ENCODE peak calls at places on chromosomes 16 and 17, in five cellular contexts. One of them, this sample, is unnamed.

GRCh38 chr16:23739516-23739915 is 15.3 kb upstream of the CHP2 start:
- DNase-seq in neural progenitor cell: no peak
- DNase-seq in gastrocnemius medialis: no peak
- DNase-seq in ovary: no peak
- DNase-seq in tibial artery: no peak
- DNase-seq in this sample: no peak

GRCh38 chr16:86531193-86531550 is 20.8 kb downstream of the FOXF1 start:
- DNase-seq in tibial artery: no peak
- DNase-seq in neural progenitor cell: no peak
- DNase-seq in gastrocnemius medialis: no peak
- DNase-seq in ovary: peak; percentile 87
- DNase-seq in this sample: peak; percentile 54

GRCh38 chr17:19286751-19287341 is 49.7 kb downstream of the EPN2 start:
- DNase-seq in ovary: no peak
- DNase-seq in gastrocnemius medialis: no peak
- DNase-seq in neural progenitor cell: no peak
- DNase-seq in tibial artery: no peak
- DNase-seq in this sample: no peak

GRCh38 chr16:87150359-87151280 is 166.6 kb downstream of the C16orf95 start:
- DNase-seq in neural progenitor cell: no peak
- DNase-seq in tibial artery: no peak
- DNase-seq in ovary: no peak
- DNase-seq in gastrocnemius medialis: no peak
- DNase-seq in this sample: no peak

GRCh38 chr17:1532836-1533602 is 16.6 kb upstream of the INPP5K start:
- DNase-seq in neural progenitor cell: peak; percentile 69
- DNase-seq in tibial artery: no peak
- DNase-seq in gastrocnemius medialis: no peak
- DNase-seq in ovary: no peak
- DNase-seq in this sample: no peak

GRCh38 chr17:78351449-78352006 is 8.3 kb downstream of the SOCS3 start:
- DNase-seq in ovary: peak; percentile 98
- DNase-seq in neural progenitor cell: peak; percentile 84
- DNase-seq in gastrocnemius medialis: peak; percentile 95
- DNase-seq in tibial artery: peak; percentile 97
- DNase-seq in this sample: peak; percentile 97

GRCh38 chr16:676565-677297 is 1.3 kb downstream of the RHBDL1 start:
- DNase-seq in gastrocnemius medialis: no peak
- DNase-seq in tibial artery: no peak
- DNase-seq in neural progenitor cell: no peak
- DNase-seq in ovary: peak; percentile 52
- DNase-seq in this sample: no peak

GRCh38 chr17:72590882-72591499 is 470.2 kb downstream of the SOX9 start:
- DNase-seq in gastrocnemius medialis: no peak
- DNase-seq in ovary: no peak
- DNase-seq in neural progenitor cell: no peak
- DNase-seq in tibial artery: no peak
- DNase-seq in this sample: no peak

GRCh38 chr17:55318715-55319487 is 54.1 kb downstream of the HLF start:
- DNase-seq in ovary: no peak
- DNase-seq in tibial artery: no peak
- DNase-seq in neural progenitor cell: no peak
- DNase-seq in gastrocnemius medialis: no peak
- DNase-seq in this sample: no peak

GRCh38 chr16:24253192-24253591 is 2.9 kb upstream of the CACNG3 start:
- DNase-seq in gastrocnemius medialis: no peak
- DNase-seq in tibial artery: no peak
- DNase-seq in neural progenitor cell: peak; percentile 83
- DNase-seq in ovary: no peak
- DNase-seq in this sample: no peak

GRCh38 chr17:35568561-35568960 is 7.9 kb upstream of the SLFN14 start:
- DNase-seq in tibial artery: no peak
- DNase-seq in gastrocnemius medialis: no peak
- DNase-seq in neural progenitor cell: peak; percentile 35
- DNase-seq in ovary: no peak
- DNase-seq in this sample: no peak

GRCh38 chr17:47978324-47978723 is 7.4 kb downstream of the CDK5RAP3 start:
- DNase-seq in gastrocnemius medialis: peak; percentile 8
- DNase-seq in tibial artery: no peak
- DNase-seq in ovary: no peak
- DNase-seq in neural progenitor cell: peak; percentile 91
- DNase-seq in this sample: no peak

GRCh38 chr16:90077757-90078593 is 844 bp upstream of the PRDM7 start:
- DNase-seq in neural progenitor cell: peak; percentile 33
- DNase-seq in ovary: peak; percentile 38
- DNase-seq in tibial artery: no peak
- DNase-seq in gastrocnemius medialis: no peak
- DNase-seq in this sample: no peak

GRCh38 chr17:61863801-61864126 is 436 bp upstream of the BRIP1 start:
- DNase-seq in tibial artery: no peak
- DNase-seq in gastrocnemius medialis: no peak
- DNase-seq in ovary: no peak
- DNase-seq in neural progenitor cell: no peak
- DNase-seq in this sample: no peak

GRCh38 chr17:55451203-55451641 is 29.6 kb upstream of the MMD start:
- DNase-seq in neural progenitor cell: no peak
- DNase-seq in ovary: no peak
- DNase-seq in tibial artery: no peak
- DNase-seq in gastrocnemius medialis: no peak
- DNase-seq in this sample: no peak

DNA sequence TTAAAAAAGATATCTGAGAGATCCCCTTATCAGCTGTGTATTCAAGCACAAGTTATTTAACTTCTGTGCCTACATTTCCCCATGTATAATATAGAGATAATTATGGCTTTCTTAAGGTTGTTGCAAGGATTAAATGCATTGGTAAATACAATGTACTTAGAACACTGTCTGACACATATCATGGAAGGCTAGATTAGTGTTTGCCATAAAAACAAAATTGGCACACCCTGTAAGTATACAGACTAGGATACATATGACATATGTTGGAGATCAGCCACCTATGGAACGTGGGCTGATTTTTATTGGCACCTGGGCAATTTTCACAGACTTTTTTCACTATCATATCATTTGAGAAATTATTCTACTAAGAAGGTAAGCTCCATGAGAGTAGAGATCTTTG is 2.2 kb downstream of the PMFBP1 start:
- DNase-seq in ovary: no peak
- DNase-seq in tibial artery: no peak
- DNase-seq in neural progenitor cell: no peak
- DNase-seq in gastrocnemius medialis: no peak
- DNase-seq in this sample: no peak
- H3K4me3 ChIP-seq in ovary: no peak overlapping the region
- H3K4me3 ChIP-seq in tibial artery: no peak overlapping the region
- H3K4me3 ChIP-seq in neural progenitor cell: no peak overlapping the region
- H3K4me3 ChIP-seq in gastrocnemius medialis: no peak overlapping the region
- H3K4me3 ChIP-seq in this sample: no peak overlapping the region

GRCh38 chr16:49378238-49378637 is 4.6 kb downstream of the C16orf78 start:
- DNase-seq in gastrocnemius medialis: no peak
- DNase-seq in ovary: no peak
- DNase-seq in neural progenitor cell: no peak
- DNase-seq in tibial artery: no peak
- DNase-seq in this sample: no peak

GRCh38 chr16:49378816-49379215 is 5.2 kb downstream of the C16orf78 start:
- DNase-seq in tibial artery: no peak
- DNase-seq in neural progenitor cell: no peak
- DNase-seq in gastrocnemius medialis: no peak
- DNase-seq in ovary: no peak
- DNase-seq in this sample: no peak

GRCh38 chr16:49377196-49377755 is 3.7 kb downstream of the C16orf78 start:
- DNase-seq in ovary: no peak
- DNase-seq in neural progenitor cell: no peak
- DNase-seq in gastrocnemius medialis: no peak
- DNase-seq in tibial artery: no peak
- DNase-seq in this sample: no peak

DNA sequence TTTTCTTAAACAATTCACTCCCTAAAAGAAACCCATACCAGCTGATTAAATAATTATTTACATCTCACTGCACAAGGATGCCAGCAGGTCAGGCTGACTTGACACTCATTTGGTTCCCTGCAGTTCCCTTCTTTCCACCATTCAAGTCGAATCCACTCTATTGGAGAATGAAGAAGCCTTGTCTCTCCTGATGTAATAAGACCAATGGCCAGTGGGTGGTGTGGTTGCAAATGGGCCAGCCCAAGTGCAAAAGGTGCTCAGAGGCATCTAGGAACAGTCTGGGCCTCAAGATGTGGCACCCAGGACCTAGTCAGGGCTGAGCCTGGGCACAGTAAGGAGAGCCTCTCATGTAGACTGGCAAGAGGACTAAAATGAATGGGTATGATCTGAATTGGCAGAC is 9.3 kb downstream of the C16orf78 start:
- DNase-seq in gastrocnemius medialis: no peak
- DNase-seq in neural progenitor cell: peak; percentile 68
- DNase-seq in ovary: no peak
- DNase-seq in tibial artery: no peak
- DNase-seq in this sample: no peak
- TF ChIP-seq CTCF in gastrocnemius medialis: no peak
- TF ChIP-seq CTCF in neural progenitor cell: peak; percentile 61
- TF ChIP-seq CTCF in ovary: no peak
- TF ChIP-seq CTCF in tibial artery: no peak
- TF ChIP-seq CTCF in this sample: no peak

GRCh38 chr16:54594646-54595381 is 308.2 kb upstream of the IRX3 start:
- DNase-seq in neural progenitor cell: peak; percentile 55
- DNase-seq in gastrocnemius medialis: no peak
- DNase-seq in tibial artery: no peak
- DNase-seq in ovary: no peak
- DNase-seq in this sample: no peak
- H3K4me3 ChIP-seq in neural progenitor cell: peak overlapping the region; percentile 35
- H3K4me3 ChIP-seq in gastrocnemius medialis: no peak overlapping the region
- H3K4me3 ChIP-seq in tibial artery: no peak overlapping the region
- H3K4me3 ChIP-seq in ovary: no peak overlapping the region
- H3K4me3 ChIP-seq in this sample: no peak overlapping the region

GRCh38 chr17:11637796-11638195 is 39.5 kb downstream of the DNAH9 start:
- DNase-seq in tibial artery: no peak
- DNase-seq in neural progenitor cell: no peak
- DNase-seq in gastrocnemius medialis: no peak
- DNase-seq in ovary: no peak
- DNase-seq in this sample: no peak
- TF ChIP-seq CTCF in tibial artery: no peak
- TF ChIP-seq CTCF in neural progenitor cell: no peak
- TF ChIP-seq CTCF in gastrocnemius medialis: no peak
- TF ChIP-seq CTCF in ovary: no peak
- TF ChIP-seq CTCF in this sample: no peak

GRCh38 chr17:63910096-63910495 is 962 bp downstream of the CSHL1 start:
- DNase-seq in ovary: no peak
- DNase-seq in gastrocnemius medialis: no peak
- DNase-seq in tibial artery: no peak
- DNase-seq in neural progenitor cell: no peak
- DNase-seq in this sample: no peak

GRCh38 chr17:63911657-63912100 is 621 bp upstream of the CSHL1 start:
- DNase-seq in gastrocnemius medialis: no peak
- DNase-seq in ovary: peak; percentile 61
- DNase-seq in tibial artery: no peak
- DNase-seq in neural progenitor cell: peak; percentile 59
- DNase-seq in this sample: peak; percentile 60

GRCh38 chr17:63914471-63914870 is 3.4 kb upstream of the CSHL1 start:
- DNase-seq in gastrocnemius medialis: no peak
- DNase-seq in ovary: no peak
- DNase-seq in neural progenitor cell: no peak
- DNase-seq in tibial artery: no peak
- DNase-seq in this sample: no peak

GRCh38 chr17:63916566-63917185 is 2.0 kb downstream of the GH1 start:
- DNase-seq in ovary: no peak
- DNase-seq in neural progenitor cell: no peak
- DNase-seq in gastrocnemius medialis: no peak
- DNase-seq in tibial artery: no peak
- DNase-seq in this sample: no peak

GRCh38 chr17:63911041-63911635 is at the start of gene CSHL1:
- DNase-seq in gastrocnemius medialis: no peak
- DNase-seq in ovary: no peak
- DNase-seq in neural progenitor cell: no peak
- DNase-seq in tibial artery: no peak
- DNase-seq in this sample: no peak
- H3K4me3 ChIP-seq in gastrocnemius medialis: no peak within 1 kb of the TSS
- H3K4me3 ChIP-seq in ovary: no peak within 1 kb of the TSS
- H3K4me3 ChIP-seq in neural progenitor cell: no peak within 1 kb of the TSS
- H3K4me3 ChIP-seq in tibial artery: no peak within 1 kb of the TSS
- H3K4me3 ChIP-seq in this sample: no peak within 1 kb of the TSS

GRCh38 chr16:50591800-50592771 is 43.9 kb downstream of the NKD1 start:
- DNase-seq in ovary: peak; percentile 80
- DNase-seq in neural progenitor cell: no peak
- DNase-seq in gastrocnemius medialis: no peak
- DNase-seq in tibial artery: peak; percentile 97
- DNase-seq in this sample: no peak
- TF ChIP-seq CTCF in ovary: no peak
- TF ChIP-seq CTCF in neural progenitor cell: no peak
- TF ChIP-seq CTCF in gastrocnemius medialis: no peak
- TF ChIP-seq CTCF in tibial artery: peak; percentile 35
- TF ChIP-seq CTCF in this sample: no peak

GRCh38 chr16:22299036-22299435 is 1.8 kb downstream of the POLR3E start:
- DNase-seq in gastrocnemius medialis: no peak
- DNase-seq in ovary: no peak
- DNase-seq in tibial artery: no peak
- DNase-seq in neural progenitor cell: no peak
- DNase-seq in this sample: no peak
- H3K4me3 ChIP-seq in gastrocnemius medialis: no peak overlapping the region
- H3K4me3 ChIP-seq in ovary: no peak overlapping the region
- H3K4me3 ChIP-seq in tibial artery: no peak overlapping the region
- H3K4me3 ChIP-seq in neural progenitor cell: peak overlapping the region; percentile 75
- H3K4me3 ChIP-seq in this sample: no peak overlapping the region

GRCh38 chr17:69417545-69418483 is 3.3 kb downstream of the MAP2K6 start:
- DNase-seq in tibial artery: no peak
- DNase-seq in neural progenitor cell: peak; percentile 40
- DNase-seq in gastrocnemius medialis: no peak
- DNase-seq in ovary: no peak
- DNase-seq in this sample: no peak
- TF ChIP-seq CTCF in tibial artery: no peak
- TF ChIP-seq CTCF in neural progenitor cell: peak; percentile 39
- TF ChIP-seq CTCF in gastrocnemius medialis: no peak
- TF ChIP-seq CTCF in ovary: no peak
- TF ChIP-seq CTCF in this sample: no peak